ENCODE peak calls at places on chromosomes 12 and 14, in six cellular contexts. W is chondrocyte, X is fibroblast of lung, A is type B pancreatic cell, Q is HFF-Myc, N is activated B cell treated with CpG ODN at 0.5 μM for 24 hours. M is an unnamed sample.

GRCh38 chr12:32159925-32160324 is 53.3 kb downstream of the BICD1 start:
- DNase-seq in W (no peak), X (peak), A (no peak), Q (no peak), N (no peak), M (no peak)

GRCh38 chr12:87596134-87596533 is 433.1 kb downstream of the C12orf50 start:
- DNase-seq in W (no peak), X (no peak), A (no peak), Q (no peak), N (no peak), M (no peak)

GRCh38 chr12:89098390-89099102 is 253.8 kb downstream of the DUSP6 start:
- DNase-seq in W (no peak), X (peak), A (no peak), Q (no peak), N (no peak), M (no peak)

GRCh38 chr14:23643533-23644194 is 7.5 kb downstream of the DHRS2 start:
- DNase-seq in W (no peak), X (no peak), A (no peak), Q (no peak), N (no peak), M (no peak)

GRCh38 chr12:47801170-47801903 is 18.4 kb downstream of the HDAC7 start:
- DNase-seq in W (no peak), X (no peak), A (no peak), Q (no peak), N (no peak), M (no peak)

GRCh38 chr14:55045087-55045486 is 6.4 kb upstream of the MAPK1IP1L start:
- DNase-seq in W (no peak), X (no peak), A (no peak), Q (no peak), N (no peak), M (no peak)

GRCh38 chr12:109269428-109269827 is 39.7 kb downstream of the FOXN4 start:
- DNase-seq in W (no peak), X (no peak), A (no peak), Q (no peak), N (no peak), M (no peak)

GRCh38 chr14:101182476-101182875 is 279.0 kb upstream of the RTL1 start:
- DNase-seq in W (no peak), X (no peak), A (no peak), Q (no peak), N (no peak), M (no peak)

GRCh38 chr12:77070382-77071294 is 5.3 kb upstream of the E2F7 start:
- DNase-seq in W (no peak), X (no peak), A (no peak), Q (no peak), N (no peak), M (no peak)

GRCh38 chr12:14840616-14841015 is 2.7 kb downstream of the ART4 start:
- DNase-seq in W (no peak), X (no peak), A (no peak), Q (no peak), N (no peak), M (no peak)

GRCh38 chr14:101740981-101741380 is 20.5 kb upstream of the PPP2R5C start:
- DNase-seq in W (no peak), X (no peak), A (no peak), Q (no peak), N (no peak), M (peak)

GRCh38 chr12:20463920-20464524 is 95.7 kb downstream of the PDE3A start:
- DNase-seq in W (no peak), X (no peak), A (no peak), Q (no peak), N (no peak), M (no peak)

GRCh38 chr12:103986823-103987222 is 21.2 kb downstream of the TDG start:
- DNase-seq in W (no peak), X (peak), A (no peak), Q (no peak), N (no peak), M (no peak)

GRCh38 chr12:124510301-124510970 is 57.0 kb downstream of the NCOR2 start:
- DNase-seq in W (no peak), X (no peak), A (no peak), Q (no peak), N (no peak), M (no peak)

GRCh38 chr12:25236190-25236589 is 14.5 kb downstream of the KRAS start:
- DNase-seq in W (no peak), X (peak), A (no peak), Q (no peak), N (no peak), M (no peak)

GRCh38 chr12:120490284-120490683 is 5.6 kb upstream of the DYNLL1 start:
- DNase-seq in W (no peak), X (no peak), A (no peak), Q (no peak), N (no peak), M (no peak)

GRCh38 chr12:6652391-6652790 is 5.2 kb upstream of the ACRBP start:
- DNase-seq in W (no peak), X (no peak), A (no peak), Q (no peak), N (no peak), M (no peak)

GRCh38 chr14:73338551-73338950 is 101.2 kb downstream of the PAPLN start:
- DNase-seq in W (no peak), X (no peak), A (no peak), Q (no peak), N (no peak), M (no peak)
- TF ChIP-seq CTCF in W (no peak), X (no peak), A (no peak), Q (no peak), N (no peak), M (no peak)

GRCh38 chr14:50055461-50056228 is 60.7 kb downstream of the VCPKMT start:
- DNase-seq in W (peak), X (no peak), A (no peak), Q (no peak), N (no peak), M (peak)
- TF ChIP-seq CTCF in W (peak), X (no peak), A (no peak), Q (no peak), N (no peak), M (no peak)

DNA sequence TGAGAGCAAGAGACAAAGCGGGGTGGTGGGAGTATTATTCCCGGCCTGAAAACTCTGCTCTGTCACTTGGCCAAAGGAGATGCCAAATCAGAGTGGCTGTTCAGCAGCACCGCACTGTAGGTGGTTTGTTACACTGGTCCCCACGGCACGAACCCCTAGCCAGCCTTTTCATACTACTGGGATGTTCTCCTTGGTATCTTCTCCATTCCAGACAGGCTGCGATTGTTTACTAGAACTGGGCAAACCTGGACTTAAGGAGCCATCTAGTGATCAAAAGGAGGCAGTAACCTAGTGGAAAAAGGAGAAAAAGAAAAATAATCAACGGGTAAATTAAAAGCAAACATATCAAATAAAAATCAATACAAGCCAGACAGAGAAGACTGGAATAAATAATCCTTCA is 58.9 kb upstream of the TMTC2 start:
- DNase-seq in W (no peak), X (peak), A (no peak), Q (no peak), N (no peak), M (no peak)
- TF ChIP-seq CTCF in W (peak), X (peak), A (peak), Q (peak), N (no peak), M (no peak)

GRCh38 chr14:89241934-89242670 is 174.9 kb downstream of the FOXN3 start:
- DNase-seq in W (no peak), X (no peak), A (no peak), Q (no peak), N (no peak), M (no peak)
- TF ChIP-seq CTCF in W (peak), X (no peak), A (no peak), Q (no peak), N (no peak), M (no peak)

GRCh38 chr12:92142251-92142896 is 3.3 kb downstream of the BTG1 start:
- DNase-seq in W (no peak), X (no peak), A (no peak), Q (no peak), N (no peak), M (no peak)

GRCh38 chr12:92144631-92145480 is 790 bp downstream of the BTG1 start:
- DNase-seq in W (peak), X (peak), A (peak), Q (no peak), N (no peak), M (peak)

GRCh38 chr12:92144045-92144630 is 1.5 kb downstream of the BTG1 start:
- DNase-seq in W (no peak), X (peak), A (peak), Q (peak), N (peak), M (peak)

GRCh38 chr12:92141585-92142244 is 3.9 kb downstream of the BTG1 start:
- DNase-seq in W (no peak), X (no peak), A (no peak), Q (no peak), N (no peak), M (no peak)

DNA sequence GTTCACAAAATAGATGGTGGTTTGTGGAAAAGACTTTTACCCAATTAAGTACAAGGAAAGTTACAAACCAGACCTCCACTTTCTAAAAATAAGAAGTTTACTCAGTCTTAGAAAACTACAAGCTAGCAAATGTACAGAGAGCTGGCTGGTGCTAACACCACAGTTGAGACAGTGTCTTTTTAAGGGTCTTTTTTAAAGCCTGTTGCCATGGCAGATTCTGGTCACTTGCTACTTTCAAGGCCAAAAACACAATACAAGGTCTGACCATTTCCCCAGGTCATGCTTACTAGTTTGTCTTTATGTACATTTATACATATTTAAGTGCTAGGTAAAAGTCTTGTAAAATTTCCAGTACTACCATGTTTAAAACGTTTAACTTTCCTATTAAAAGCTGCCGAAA is 2.4 kb downstream of the BTG1 start:
- DNase-seq in W (no peak), X (no peak), A (no peak), Q (no peak), N (no peak), M (no peak)
- TF ChIP-seq CTCF in W (no peak), X (no peak), A (no peak), Q (no peak), N (no peak), M (no peak)

M was measured in lower leg skin.